ENCODE peak calls at places on chromosomes 6 and 20, in five cellular contexts. E is HepG2, D is WTC11, Y is A549, V is GM12878. I is an unnamed sample.

GRCh38 chr6:40510442-40510841 is 76.7 kb downstream of the LRFN2 start:
- DNase-seq in E (no peak), D (no peak), Y (no peak), V (no peak), I (no peak)

GRCh38 chr6:106823732-106824351 is 150.7 kb downstream of the CD24 start:
- DNase-seq in E (no peak), D (peak), Y (no peak), V (no peak), I (no peak)

GRCh38 chr20:60024245-60024644 is 66.0 kb downstream of the CDH26 start:
- DNase-seq in E (no peak), D (no peak), Y (no peak), V (no peak), I (no peak)

GRCh38 chr20:63847374-63848002 is 13.8 kb upstream of the ABHD16B start:
- DNase-seq in E (no peak), D (peak), Y (no peak), V (no peak), I (peak)

GRCh38 chr20:34768105-34768504 is 57.3 kb downstream of the NCOA6 start:
- DNase-seq in E (no peak), D (no peak), Y (no peak), V (no peak), I (no peak)

GRCh38 chr6:43120938-43121913 is 45.1 kb downstream of the PTK7 start:
- DNase-seq in E (no peak), D (no peak), Y (peak), V (no peak), I (no peak)

GRCh38 chr6:53598584-53598983 is 53.7 kb upstream of the GCLC start:
- DNase-seq in E (no peak), D (no peak), Y (no peak), V (no peak), I (no peak)

GRCh38 chr6:33384581-33385020 is 7.0 kb upstream of the KIFC1 start:
- DNase-seq in E (no peak), D (no peak), Y (peak), V (no peak), I (peak)

GRCh38 chr20:4711511-4711910 is 10.2 kb upstream of the PRND start:
- DNase-seq in E (no peak), D (no peak), Y (no peak), V (no peak), I (no peak)

GRCh38 chr6:73516712-73517489 is 3.9 kb downstream of the EEF1A1 start:
- DNase-seq in E (no peak), D (no peak), Y (no peak), V (no peak), I (no peak)

GRCh38 chr6:110951986-110952794 is 6.3 kb upstream of the GTF3C6 start:
- DNase-seq in E (peak), D (no peak), Y (peak), V (no peak), I (no peak)

GRCh38 chr20:14902432-14903089 is 565.1 kb upstream of the FLRT3 start:
- DNase-seq in E (no peak), D (no peak), Y (no peak), V (peak), I (no peak)

DNA sequence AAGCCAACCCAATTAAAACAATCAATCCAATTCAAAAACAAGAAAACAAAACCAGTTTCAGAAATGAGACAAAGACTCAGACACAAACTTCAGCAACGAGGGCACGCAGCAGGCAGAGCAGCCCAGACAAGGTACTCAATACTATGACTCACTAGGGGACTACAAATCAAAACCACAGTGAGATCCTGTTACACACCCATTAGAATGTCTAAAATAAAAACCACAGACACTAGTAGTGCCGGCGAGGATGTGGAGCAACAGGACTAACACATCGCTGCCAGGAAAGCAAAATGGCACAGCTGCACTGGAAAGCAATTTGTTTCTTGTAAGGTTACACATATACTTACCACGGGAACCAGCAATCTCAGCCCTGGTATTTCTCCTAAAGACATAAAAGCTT is 28.4 kb upstream of the MAS1L start:
- DNase-seq in E (no peak), D (no peak), Y (peak), V (no peak), I (no peak)
- TF ChIP-seq ESRRA in E (no peak), D (no peak), Y (no peak), V (no peak), I (no peak)

DNA sequence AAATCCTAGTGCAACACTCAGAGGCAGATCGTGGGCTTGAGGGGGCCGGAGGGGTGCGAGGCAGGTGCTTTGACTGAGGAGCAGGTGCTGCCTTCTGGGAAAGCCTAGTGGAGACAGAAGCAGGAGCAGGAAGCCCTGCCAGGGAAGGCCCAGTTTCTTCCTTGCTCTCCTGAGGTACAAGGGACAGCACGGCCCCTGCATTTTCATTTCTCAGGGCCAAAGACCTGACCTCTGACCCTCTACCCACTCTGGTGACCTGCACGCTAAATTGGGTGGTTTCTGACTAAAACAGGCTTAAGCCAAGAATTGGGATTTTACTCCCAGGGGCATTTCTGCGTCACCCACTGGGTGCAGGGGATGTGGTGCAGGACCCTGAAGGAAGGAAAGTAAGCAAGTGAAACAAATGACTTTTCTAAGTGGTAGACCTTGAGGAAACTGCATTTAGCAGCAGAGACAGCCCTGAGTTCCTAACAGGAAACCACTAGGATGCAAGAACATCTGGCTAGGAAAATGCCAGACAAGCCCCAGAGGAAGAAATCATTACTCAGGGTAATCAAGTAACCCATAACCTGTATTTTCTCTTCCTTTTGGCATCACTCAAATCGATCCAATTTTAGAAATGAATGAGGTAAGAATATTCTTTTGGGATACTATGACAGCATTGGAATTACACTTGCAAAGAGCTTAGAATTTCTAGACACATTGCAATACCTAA is 141.7 kb downstream of the CD164 start:
- DNase-seq in E (no peak), D (no peak), Y (no peak), V (no peak), I (no peak)
- TF ChIP-seq ESRRA in E (no peak), D (no peak), Y (no peak), V (no peak), I (no peak)

DNA sequence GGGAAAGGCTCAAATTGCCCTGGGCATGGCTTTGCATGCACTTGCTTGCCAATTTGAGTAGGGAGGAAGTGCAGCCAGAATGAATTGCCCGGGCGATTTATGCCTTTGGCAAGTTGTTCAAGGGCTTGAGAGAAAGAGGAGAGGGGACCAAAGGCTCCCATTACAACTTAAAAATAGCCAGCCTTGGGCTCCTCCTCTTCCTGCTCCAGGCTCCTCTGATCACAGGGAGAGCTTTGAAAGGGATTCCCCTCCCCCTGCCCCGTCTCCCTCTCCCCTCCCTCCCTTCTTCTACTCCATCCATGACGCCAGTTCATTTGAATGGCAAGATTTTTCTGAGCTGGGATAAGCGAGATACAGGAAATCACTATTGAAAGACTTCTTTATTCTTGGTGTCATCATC is 304.9 kb upstream of the JAG1 start:
- DNase-seq in E (no peak), D (no peak), Y (no peak), V (no peak), I (no peak)
- TF ChIP-seq ESRRA in E (no peak), D (no peak), Y (no peak), V (no peak), I (no peak)

DNA sequence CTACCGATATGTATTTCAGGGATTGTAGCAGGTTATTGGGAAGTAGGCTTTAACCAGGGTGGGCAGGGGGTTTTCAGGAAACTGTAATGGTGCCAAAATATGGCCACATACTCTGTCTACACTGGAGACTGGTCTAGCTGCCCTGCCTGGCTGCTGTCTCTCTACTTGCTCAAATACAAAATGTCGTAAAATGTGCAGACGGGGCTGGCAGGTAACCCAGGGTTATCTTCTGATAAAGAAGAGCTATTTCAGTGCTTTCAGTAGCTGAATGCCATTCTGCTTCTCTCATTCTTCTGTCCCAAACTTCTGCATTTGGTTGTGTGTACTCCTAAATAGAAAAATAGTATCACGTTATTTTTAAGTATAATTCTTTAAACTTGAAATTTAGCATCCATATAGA is 616.2 kb downstream of the EPM2A start:
- DNase-seq in E (no peak), D (no peak), Y (no peak), V (no peak), I (no peak)
- TF ChIP-seq ESRRA in E (no peak), D (no peak), Y (no peak), V (no peak), I (no peak)

DNA sequence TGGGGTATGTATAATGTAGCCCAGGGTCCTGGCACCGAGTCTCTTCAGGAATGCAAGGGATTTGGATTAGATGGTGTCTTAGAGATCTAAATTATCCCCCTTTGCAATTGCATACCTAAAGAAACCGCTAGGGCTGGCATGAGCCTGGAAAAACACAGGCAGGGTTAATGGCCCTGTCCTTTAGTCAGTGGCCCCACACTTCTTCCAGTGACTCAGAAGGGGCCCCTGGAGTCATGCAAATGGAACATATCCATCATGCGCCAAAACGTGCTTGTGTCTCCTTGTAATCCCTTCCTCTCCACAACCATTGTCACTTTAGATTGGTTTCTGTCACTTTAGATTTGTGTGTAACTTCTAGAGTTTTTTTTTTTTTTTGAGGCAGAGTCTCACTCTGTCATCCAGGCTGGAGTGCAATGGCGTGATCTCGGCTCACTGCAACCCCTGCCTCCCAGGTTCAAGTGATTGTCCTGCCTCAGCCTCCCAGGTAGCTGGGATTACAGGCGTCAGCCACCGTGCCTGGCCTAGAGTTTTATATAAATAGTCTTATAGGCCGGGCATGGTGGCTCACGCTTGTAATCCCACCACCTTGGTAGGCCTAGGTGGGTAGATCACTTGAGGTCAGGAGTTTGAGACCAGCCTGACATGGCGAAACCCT is 8.7 kb upstream of the MYBL2 start:
- DNase-seq in E (peak), D (no peak), Y (peak), V (no peak), I (no peak)
- TF ChIP-seq ESRRA in E (no peak), D (no peak), Y (no peak), V (no peak), I (no peak)

GRCh38 chr6:125749864-125750691 is 646 bp downstream of the HEY2 start:
- DNase-seq in E (no peak), D (peak), Y (no peak), V (no peak), I (no peak)
- TF ChIP-seq ESRRA in E (no peak), D (no peak), Y (no peak), V (no peak), I (no peak)

DNA sequence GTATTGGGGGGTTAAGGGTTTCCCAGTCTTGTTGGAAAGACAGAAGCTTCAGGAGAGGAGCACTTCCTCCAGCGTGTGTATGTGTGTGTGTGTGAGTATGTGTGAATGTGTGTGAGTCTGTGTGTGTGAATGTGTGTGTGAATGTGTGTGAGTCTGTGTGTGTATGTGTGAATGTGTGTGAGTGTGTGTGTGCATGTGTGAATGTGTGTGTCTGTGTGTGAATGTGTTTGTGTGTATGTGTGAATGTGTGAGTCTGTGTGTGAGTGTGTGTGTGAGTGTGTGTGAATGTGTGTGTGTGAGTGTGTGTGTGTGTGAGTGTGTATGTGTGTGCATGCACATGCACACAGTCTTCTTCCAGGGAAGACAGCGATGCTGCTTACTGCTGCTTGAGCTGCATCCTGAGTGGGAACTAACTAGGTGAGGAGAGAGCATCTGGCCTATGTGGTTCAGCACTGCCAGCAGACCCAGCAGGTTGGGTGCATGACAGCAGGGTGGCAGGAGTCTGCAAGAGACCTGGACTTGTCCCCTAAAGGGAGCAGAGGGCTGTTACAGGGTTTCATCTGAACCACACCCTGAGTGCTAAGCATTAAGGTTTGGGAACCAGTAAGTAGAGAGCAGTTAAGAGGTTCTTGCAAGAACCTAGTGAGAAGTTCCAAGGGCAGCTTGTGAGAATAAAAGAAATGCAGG is 22.7 kb upstream of the CCND3 start:
- DNase-seq in E (no peak), D (no peak), Y (peak), V (no peak), I (no peak)
- TF ChIP-seq ESRRA in E (no peak), D (no peak), Y (no peak), V (no peak), I (no peak)

DNA sequence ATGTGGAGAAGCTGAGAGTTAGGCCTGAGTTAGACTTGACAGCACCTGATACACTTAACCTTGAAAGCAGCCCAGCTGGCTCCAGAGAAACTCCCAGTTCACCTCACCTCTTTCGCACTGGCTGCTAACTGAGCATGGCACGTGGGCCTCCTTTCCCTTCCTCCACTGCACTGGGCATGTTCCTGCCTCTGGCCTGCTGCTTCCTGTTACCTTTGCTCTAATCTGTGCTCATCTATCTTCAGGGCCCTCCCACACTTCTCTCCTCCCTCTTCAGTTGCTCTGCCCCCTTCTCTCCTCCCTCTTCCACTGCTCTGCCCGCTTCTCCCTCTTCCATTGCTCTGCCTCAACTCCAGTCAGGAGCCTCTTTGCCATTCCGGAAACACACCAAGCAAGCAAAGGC is 13.7 kb upstream of the UBE2V1 start:
- DNase-seq in E (no peak), D (no peak), Y (peak), V (no peak), I (no peak)
- TF ChIP-seq ESRRA in E (no peak), D (no peak), Y (no peak), V (no peak), I (no peak)

DNA sequence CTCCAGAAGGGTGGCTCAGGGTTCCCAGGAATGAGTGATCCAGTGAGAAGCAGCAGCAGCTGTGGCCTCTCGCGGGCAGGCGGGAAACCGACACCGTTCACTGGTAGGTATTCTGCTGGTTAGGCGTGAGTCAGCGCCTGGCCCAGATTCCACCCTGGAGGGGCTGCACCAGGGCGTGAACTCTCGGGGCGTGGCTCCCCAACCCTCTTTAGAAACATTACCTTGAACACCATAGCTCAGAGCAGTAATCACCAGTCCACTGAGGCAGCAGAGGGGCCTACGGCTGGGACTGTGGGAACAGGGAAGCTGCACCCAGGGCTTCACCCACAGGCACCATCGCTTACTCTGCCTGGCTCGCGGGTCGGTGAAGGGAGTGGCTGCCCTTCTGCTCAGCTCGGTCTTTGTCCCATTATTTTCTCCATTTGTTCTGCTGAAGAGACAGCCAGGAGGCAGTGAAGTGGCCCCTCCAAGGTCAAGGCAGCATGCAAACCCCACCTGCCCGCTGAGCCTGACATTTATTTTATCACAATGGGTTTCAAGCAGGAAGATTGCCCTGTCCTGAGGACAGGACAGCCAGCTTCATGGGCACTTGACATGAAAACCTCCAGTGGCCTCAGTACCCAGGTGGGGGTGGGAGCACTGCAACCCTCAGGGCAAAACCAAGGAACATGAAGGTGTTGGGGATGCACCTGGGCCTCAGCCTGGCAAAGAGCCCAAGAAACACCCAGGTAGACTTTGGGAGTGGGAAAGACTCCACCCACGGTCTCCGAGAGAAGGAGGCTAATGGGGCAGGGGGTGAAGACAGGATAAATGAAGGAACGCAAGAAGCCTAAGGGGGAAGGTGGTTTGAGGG is 51.0 kb upstream of the CD93 start:
- DNase-seq in E (no peak), D (no peak), Y (peak), V (no peak), I (peak)
- TF ChIP-seq ESRRA in E (no peak), D (no peak), Y (no peak), V (no peak), I (no peak)

I was measured in K562.